ENCODE peak calls at places on chromosomes 5 and 9, in seven cellular contexts. D, G, K, V, J, O and Q are unnamed samples.
A peak's percentile ranks its signal among the peaks of the same experiment; 100 is the strongest.

GRCh38 chr9:22142681-22143080 is 133.6 kb upstream of the CDKN2B start:
- DNase-seq in V (no peak), D (no peak), G (peak; percentile 38), K (no peak), J (no peak), O (no peak), Q (peak; percentile 51)

GRCh38 chr5:130000460-130000859 is 96.2 kb downstream of the CHSY3 start:
- DNase-seq in G (no peak), D (no peak), K (no peak), J (no peak), O (no peak), V (no peak), Q (no peak)

GRCh38 chr5:160565376-160565775 is 143.7 kb downstream of the PTTG1 start:
- DNase-seq in V (no peak), J (no peak), O (no peak), K (no peak), D (peak; percentile 0), G (peak; percentile 6), Q (no peak)

GRCh38 chr9:35829084-35829763 is at the start of gene TMEM8B:
- DNase-seq in K (peak; percentile 99), J (peak; percentile 99), V (peak; percentile 98), D (peak; percentile 95), O (peak; percentile 99), G (peak; percentile 92), Q (peak; percentile 78)

GRCh38 chr5:21594566-21594965 is 1258.6 kb downstream of the CDH12 start:
- DNase-seq in O (no peak), G (no peak), J (no peak), K (no peak), D (no peak), V (no peak), Q (no peak)

GRCh38 chr9:38337706-38338264 is 54.7 kb upstream of the ALDH1B1 start:
- DNase-seq in K (peak; percentile 53), J (no peak), D (no peak), G (no peak), O (no peak), V (no peak), Q (no peak)

GRCh38 chr9:14198544-14199510 is 115.1 kb downstream of the NFIB start:
- DNase-seq in D (no peak), O (peak; percentile 82), G (peak; percentile 9), K (peak; percentile 86), V (peak; percentile 74), J (peak; percentile 54), Q (peak; percentile 44)

GRCh38 chr5:43840424-43841232 is 237.6 kb downstream of the NNT start:
- DNase-seq in G (no peak), J (no peak), V (no peak), D (no peak), K (no peak), O (peak; percentile 25), Q (no peak)

GRCh38 chr5:163444526-163444925 is 7.1 kb downstream of the CCNG1 start:
- DNase-seq in V (no peak), O (no peak), G (no peak), J (no peak), K (no peak), D (no peak), Q (no peak)

GRCh38 chr9:112334319-112334828 is 955 bp upstream of the PTBP3 start:
- DNase-seq in D (no peak), O (no peak), G (peak; percentile 51), J (no peak), K (no peak), V (no peak), Q (peak; percentile 59)

GRCh38 chr9:89448381-89448780 is 49.5 kb downstream of the SEMA4D start:
- DNase-seq in D (no peak), O (no peak), J (no peak), V (no peak), G (no peak), K (no peak), Q (no peak)

GRCh38 chr5:178331491-178331981 is 98.9 kb upstream of the PHYKPL start:
- DNase-seq in G (no peak), O (peak; percentile 84), J (peak; percentile 31), D (no peak), V (peak; percentile 82), K (peak; percentile 74), Q (peak; percentile 16)

GRCh38 chr9:96618209-96619108 is 1.2 kb downstream of the CDC14B start:
- DNase-seq in D (no peak), V (peak; percentile 74), J (no peak), G (peak; percentile 73), O (peak; percentile 56), K (peak; percentile 78), Q (peak; percentile 70)

GRCh38 chr5:83313431-83313830 is 158.1 kb upstream of the VCAN start:
- DNase-seq in K (no peak), J (no peak), V (no peak), D (no peak), G (peak; percentile 66), O (no peak), Q (no peak)

GRCh38 chr5:127363403-127363802 is 72.8 kb downstream of the MEGF10 start:
- DNase-seq in K (no peak), G (no peak), J (no peak), D (no peak), O (no peak), V (no peak), Q (no peak)

GRCh38 chr9:136578620-136578914 is 32.7 kb upstream of the NOTCH1 start:
- DNase-seq in G (no peak), K (no peak), J (no peak), O (no peak), D (no peak), V (no peak), Q (no peak)

GRCh38 chr9:114138537-114138936 is 16.8 kb upstream of the COL27A1 start:
- DNase-seq in D (no peak), G (no peak), K (no peak), O (no peak), V (peak; percentile 28), J (peak; percentile 54), Q (no peak)

GRCh38 chr9:107838766-107839165 is 349.2 kb upstream of the KLF4 start:
- DNase-seq in K (no peak), J (no peak), O (no peak), D (no peak), V (no peak), G (no peak), Q (no peak)

GRCh38 chr5:138675998-138676397 is 77.2 kb upstream of the CTNNA1 start:
- DNase-seq in K (no peak), O (no peak), D (no peak), V (no peak), G (no peak), J (no peak), Q (no peak)

GRCh38 chr5:98904786-98905185 is 24.0 kb downstream of the CHD1 start:
- DNase-seq in D (no peak), G (peak; percentile 58), O (no peak), K (no peak), V (no peak), J (no peak), Q (peak; percentile 71)

GRCh38 chr9:121599186-121599871 is 52.1 kb upstream of the DAB2IP start:
- DNase-seq in K (peak; percentile 90), J (peak; percentile 85), O (peak; percentile 83), D (no peak), G (peak; percentile 64), V (peak; percentile 88), Q (peak; percentile 15)

GRCh38 chr5:156497816-156498215 is 170.9 kb downstream of the SGCD start:
- DNase-seq in D (no peak), K (no peak), O (peak; percentile 24), V (no peak), J (no peak), G (no peak), Q (no peak)

GRCh38 chr9:33453286-33453882 is 6.0 kb upstream of the AQP3 start:
- DNase-seq in V (no peak), D (no peak), J (no peak), O (no peak), K (no peak), G (peak; percentile 41), Q (no peak)

GRCh38 chr9:134992755-134993124 is 75.0 kb upstream of the FCN1 start:
- DNase-seq in O (no peak), J (peak; percentile 30), V (peak; percentile 37), G (no peak), D (no peak), K (peak; percentile 62), Q (no peak)

GRCh38 chr5:55427157-55427556 is 107.6 kb downstream of the PLPP1 start:
- DNase-seq in G (peak; percentile 71), D (no peak), K (no peak), V (no peak), J (no peak), O (peak; percentile 57), Q (peak; percentile 17)